ENCODE peak calls at places on chromosomes 16 and 17, in four cellular contexts. Y, P, D and I are unnamed samples.

GRCh38 chr17:42548070-42548837 is 4.5 kb upstream of the HSD17B1 start:
- DNase-seq in D (no peak), P (peak; percentile 86), Y (no peak), I (peak; percentile 89)

GRCh38 chr16:11524098-11524760 is 62.5 kb downstream of the LITAF start:
- DNase-seq in D (no peak), Y (no peak), P (no peak), I (no peak)

GRCh38 chr17:63925615-63926014 is 6.5 kb downstream of the CD79B start:
- DNase-seq in D (no peak), Y (no peak), P (no peak), I (no peak)

GRCh38 chr17:153851-154250 is 16.5 kb downstream of the SCGB1C2 start:
- DNase-seq in D (no peak), P (no peak), Y (peak; percentile 10), I (no peak)

GRCh38 chr16:49617016-49617569 is 238.8 kb downstream of the ZNF423 start:
- DNase-seq in Y (peak; percentile 41), D (no peak), P (no peak), I (no peak)

GRCh38 chr17:80584171-80584905 is 39.7 kb downstream of the RPTOR start:
- DNase-seq in Y (no peak), P (no peak), D (no peak), I (no peak)

GRCh38 chr17:28972437-28972836 is 21.1 kb upstream of the PHF12 start:
- DNase-seq in P (no peak), Y (no peak), D (no peak), I (no peak)

GRCh38 chr17:57406131-57406980 is 150.0 kb downstream of the MSI2 start:
- DNase-seq in Y (no peak), P (no peak), D (no peak), I (no peak)

GRCh38 chr16:3645504-3646347 is 8.8 kb upstream of the DNASE1 start:
- DNase-seq in P (no peak), D (no peak), Y (no peak), I (no peak)

GRCh38 chr16:20904507-20905079 is 4.0 kb downstream of the LYRM1 start:
- DNase-seq in D (no peak), P (no peak), Y (no peak), I (no peak)

GRCh38 chr17:35046740-35047283 is 16.7 kb downstream of the RFFL start:
- DNase-seq in D (peak; percentile 26), P (no peak), Y (no peak), I (no peak)

GRCh38 chr17:80586464-80587228 is 42.0 kb downstream of the RPTOR start:
- DNase-seq in P (no peak), Y (no peak), D (no peak), I (no peak)

GRCh38 chr17:66465701-66466100 is 163.3 kb downstream of the PRKCA start:
- DNase-seq in D (no peak), P (no peak), Y (no peak), I (no peak)

GRCh38 chr17:47687748-47688147 is 6.2 kb upstream of the TBKBP1 start:
- DNase-seq in P (no peak), D (no peak), Y (no peak), I (no peak)

GRCh38 chr16:21088646-21089538 is 61.8 kb downstream of the DNAH3 start:
- DNase-seq in D (no peak), P (no peak), Y (no peak), I (no peak)

GRCh38 chr16:19697756-19698318 is 20.2 kb downstream of the KNOP1 start:
- DNase-seq in P (no peak), Y (no peak), D (no peak), I (no peak)

GRCh38 chr17:80603380-80603779 is 58.7 kb downstream of the RPTOR start:
- DNase-seq in P (no peak), D (no peak), Y (no peak), I (no peak)

GRCh38 chr16:51151951-51152663 is 1.0 kb upstream of the SALL1 start:
- DNase-seq in Y (peak; percentile 58), D (no peak), P (no peak), I (no peak)

GRCh38 chr16:23302045-23302956 is at the start of gene SCNN1B:
- DNase-seq in P (peak; percentile 62), Y (no peak), D (no peak), I (no peak)